ENCODE peak calls at places on chromosomes 2 and 18, in eight cellular contexts. A is esophagus squamous epithelium, L is sigmoid colon, I is PC-3, W is endodermal cell, B is IMR-90, Q is psoas muscle, Y is breast epithelium. U is an unnamed sample. For H3K4me1, the result is how much of the 10 kb centered on the place peaks cover.

GRCh38 chr2:1749750-1750149 is 5.4 kb upstream of the PXDN start:
- DNase-seq in A (no peak), L (no peak), I (no peak), W (peak), B (no peak), Q (no peak), Y (peak), U (no peak)

GRCh38 chr2:64670047-64670446 is 16.3 kb upstream of the SERTAD2 start:
- DNase-seq in A (no peak), L (no peak), I (no peak), W (no peak), B (no peak), Q (no peak), Y (no peak), U (no peak)

GRCh38 chr18:7116832-7117389 is 686 bp downstream of the LAMA1 start:
- DNase-seq in A (no peak), L (no peak), I (no peak), W (peak), B (no peak), Q (no peak), Y (no peak), U (no peak)

GRCh38 chr2:9205963-9206948 is at the start of gene ASAP2:
- DNase-seq in A (no peak), L (peak), I (peak), W (peak), B (peak), Q (peak), Y (no peak), U (no peak)

GRCh38 chr2:118982039-118982438 is 40.0 kb downstream of the MARCO start:
- DNase-seq in A (no peak), L (no peak), I (no peak), W (no peak), B (no peak), Q (no peak), Y (no peak), U (no peak)

GRCh38 chr2:219973136-219973535 is 345.7 kb downstream of the SLC4A3 start:
- DNase-seq in A (no peak), L (no peak), I (no peak), W (no peak), B (peak), Q (no peak), Y (no peak), U (no peak)

GRCh38 chr18:9701604-9702324 is 6.3 kb upstream of the RAB31 start:
- DNase-seq in A (no peak), L (peak), I (no peak), W (no peak), B (no peak), Q (no peak), Y (no peak), U (no peak)

GRCh38 chr2:167136876-167137579 is 248.7 kb downstream of the XIRP2 start:
- DNase-seq in A (no peak), L (no peak), I (peak), W (no peak), B (peak), Q (no peak), Y (no peak), U (no peak)

GRCh38 chr2:219447242-219448098 is 12.8 kb downstream of the SPEG start:
- DNase-seq in A (no peak), L (peak), I (no peak), W (peak), B (no peak), Q (peak), Y (no peak), U (no peak)

GRCh38 chr2:68060652-68061051 is 2.2 kb downstream of the C1D start:
- DNase-seq in A (no peak), L (no peak), I (no peak), W (no peak), B (no peak), Q (no peak), Y (no peak), U (no peak)

GRCh38 chr2:68062680-68063387 is at the start of gene C1D:
- DNase-seq in A (peak), L (peak), I (peak), W (peak), B (peak), Q (peak), Y (peak), U (peak)

GRCh38 chr2:68057658-68058396 is 5.0 kb downstream of the C1D start:
- DNase-seq in A (no peak), L (no peak), I (no peak), W (no peak), B (no peak), Q (no peak), Y (no peak), U (no peak)

DNA sequence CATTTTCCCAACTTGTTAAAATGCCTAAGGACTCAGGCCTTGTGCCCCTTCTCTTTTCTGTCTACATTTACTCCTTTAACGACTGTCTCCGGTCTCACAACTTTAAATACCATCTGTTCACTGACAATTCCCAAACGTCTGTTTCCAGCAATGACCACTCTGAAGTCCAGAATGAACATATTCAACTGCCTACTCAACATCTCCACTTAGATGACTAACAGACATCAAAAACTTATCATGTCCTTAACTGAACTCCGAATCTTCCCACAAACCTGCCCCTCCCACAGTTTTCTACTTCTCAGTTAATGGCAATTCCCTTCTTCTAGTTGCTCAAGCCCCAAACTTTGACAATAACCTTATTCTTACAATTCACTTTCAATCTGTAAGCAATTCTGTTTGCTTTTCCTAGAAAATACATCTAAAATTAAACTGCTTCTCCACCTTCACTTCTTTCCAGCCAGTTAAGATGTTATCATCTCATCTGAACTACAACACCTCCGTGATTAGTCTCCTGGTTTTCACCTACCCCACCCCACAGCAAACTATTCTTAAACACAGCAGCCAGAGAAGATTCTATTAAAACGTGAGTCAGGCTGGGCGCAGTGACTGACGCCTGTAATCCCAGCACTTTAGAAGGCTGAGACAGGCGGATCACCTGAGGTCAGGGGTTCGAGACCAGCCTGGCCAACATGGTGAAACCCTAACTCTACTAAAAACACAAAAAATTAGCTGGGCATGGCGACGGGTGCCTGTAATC is 2.9 kb downstream of the C1D start:
- DNase-seq in A (no peak), L (no peak), I (no peak), W (peak), B (peak), Q (no peak), Y (no peak), U (no peak)
- H3K4me3 ChIP-seq in A (no peak), L (no peak), I (no peak), W (no peak), B (no peak), Q (no peak), Y (no peak), U (no peak)

GRCh38 chr2:33395660-33396249 is 80.7 kb upstream of the RASGRP3 start:
- DNase-seq in A (no peak), L (no peak), I (peak), W (peak), B (peak), Q (peak), Y (no peak), U (no peak)
- TF ChIP-seq CTCF in A (peak), L (peak), I (peak), W (peak), B (peak), Q (peak), Y (no peak), U (peak)

GRCh38 chr18:13540783-13541182 is 185.6 kb downstream of the FAM210A start:
- DNase-seq in A (no peak), L (no peak), I (no peak), W (peak), B (no peak), Q (no peak), Y (no peak), U (peak)
- H3K4me1 ChIP-seq in A (under half), L (half or more), I (under half), W (under half), B (under half), Q (under half), Y (under half), U (half or more)

GRCh38 chr2:213251618-213252017 is 32.6 kb upstream of the SPAG16 start:
- DNase-seq in A (no peak), L (no peak), I (peak), W (no peak), B (peak), Q (no peak), Y (no peak), U (no peak)
- H3K4me3 ChIP-seq in A (no peak), L (no peak), I (peak), W (no peak), B (no peak), Q (peak), Y (no peak), U (no peak)

GRCh38 chr2:28320371-28320770 is 72.3 kb upstream of the FOSL2 start:
- DNase-seq in A (no peak), L (no peak), I (no peak), W (peak), B (no peak), Q (peak), Y (no peak), U (no peak)
- TF ChIP-seq CTCF in A (no peak), L (no peak), I (no peak), W (no peak), B (no peak), Q (no peak), Y (no peak), U (no peak)

GRCh38 chr2:176004925-176005324 is 2.9 kb upstream of the LNPK start:
- DNase-seq in A (no peak), L (no peak), I (no peak), W (no peak), B (no peak), Q (no peak), Y (no peak), U (no peak)

GRCh38 chr2:176001903-176002683 is at the start of gene LNPK:
- DNase-seq in A (peak), L (peak), I (peak), W (peak), B (peak), Q (peak), Y (peak), U (peak)

GRCh38 chr2:176003958-176004357 is 1.9 kb upstream of the LNPK start:
- DNase-seq in A (no peak), L (no peak), I (no peak), W (no peak), B (no peak), Q (no peak), Y (no peak), U (no peak)

GRCh38 chr2:176001281-176001902 is 675 bp downstream of the LNPK start:
- DNase-seq in A (no peak), L (peak), I (peak), W (peak), B (peak), Q (peak), Y (no peak), U (peak)

GRCh38 chr2:176002684-176003225 is 688 bp upstream of the LNPK start:
- DNase-seq in A (no peak), L (peak), I (peak), W (no peak), B (peak), Q (peak), Y (no peak), U (no peak)
- H3K4me1 ChIP-seq in A (under half), L (under half), I (under half), W (under half), B (under half), Q (under half), Y (under half), U (under half)

GRCh38 chr2:71069376-71069775 is 928 bp downstream of the NAGK start:
- DNase-seq in A (no peak), L (peak), I (no peak), W (no peak), B (peak), Q (no peak), Y (no peak), U (no peak)
- H3K4me3 ChIP-seq in A (peak), L (peak), I (peak), W (peak), B (peak), Q (peak), Y (peak), U (peak)

GRCh38 chr2:148607553-148607952 is 37.0 kb upstream of the EPC2 start:
- DNase-seq in A (no peak), L (no peak), I (peak), W (no peak), B (no peak), Q (no peak), Y (no peak), U (no peak)

GRCh38 chr2:148603562-148603920 is 41.0 kb upstream of the EPC2 start:
- DNase-seq in A (no peak), L (no peak), I (no peak), W (no peak), B (no peak), Q (no peak), Y (no peak), U (no peak)

GRCh38 chr2:148604927-148605326 is 39.6 kb upstream of the EPC2 start:
- DNase-seq in A (no peak), L (no peak), I (peak), W (no peak), B (no peak), Q (no peak), Y (no peak), U (no peak)

GRCh38 chr2:148599112-148599991 is 45.2 kb upstream of the EPC2 start:
- DNase-seq in A (no peak), L (no peak), I (no peak), W (no peak), B (no peak), Q (no peak), Y (no peak), U (no peak)

GRCh38 chr2:148602918-148603561 is 41.5 kb upstream of the EPC2 start:
- DNase-seq in A (no peak), L (no peak), I (no peak), W (no peak), B (no peak), Q (no peak), Y (no peak), U (no peak)
- TF ChIP-seq CTCF in A (no peak), L (no peak), I (no peak), W (no peak), B (no peak), Q (no peak), Y (no peak), U (no peak)

GRCh38 chr2:130769343-130769907 is 14.1 kb downstream of the AMER3 start:
- DNase-seq in A (no peak), L (no peak), I (no peak), W (no peak), B (no peak), Q (no peak), Y (no peak), U (no peak)
- H3K4me1 ChIP-seq in A (under half), L (under half), I (under half), W (under half), B (under half), Q (under half), Y (under half), U (under half)

GRCh38 chr2:33135645-33136044 is 188.9 kb downstream of the LTBP1 start:
- DNase-seq in A (no peak), L (no peak), I (no peak), W (no peak), B (peak), Q (no peak), Y (no peak), U (no peak)
- H3K4me3 ChIP-seq in A (peak), L (peak), I (peak), W (no peak), B (peak), Q (peak), Y (peak), U (no peak)

U was measured in CD8-positive, alpha-beta T cell.